ENCODE peak calls at places on chromosomes 4 and X, in five cellular contexts. P, M, J, Y and H are unnamed samples.

GRCh38 chr4:11698846-11699590 is 270.3 kb upstream of the HS3ST1 start:
- DNase-seq in P (no peak), M (no peak), J (no peak), Y (no peak), H (peak; percentile 98)

GRCh38 chr4:104395219-104395618 is 99.5 kb downstream of the CXXC4 start:
- DNase-seq in P (no peak), M (no peak), J (no peak), Y (no peak), H (no peak)

GRCh38 chr4:81376720-81377119 is 95.0 kb downstream of the RASGEF1B start:
- DNase-seq in P (no peak), M (no peak), J (no peak), Y (no peak), H (peak; percentile 5)

GRCh38 chr4:182140547-182140946 is 102.7 kb upstream of the TENM3 start:
- DNase-seq in P (no peak), M (no peak), J (no peak), Y (no peak), H (no peak)

GRCh38 chrX:130728208-130728607 is 174.8 kb downstream of the ENOX2 start:
- DNase-seq in P (no peak), M (no peak), J (no peak), Y (no peak), H (peak; percentile 37)

GRCh38 chr4:80016506-80016905 is 56.5 kb downstream of the ANTXR2 start:
- DNase-seq in P (no peak), M (no peak), J (peak; percentile 35), Y (no peak), H (no peak)

GRCh38 chr4:103904126-103904525 is 184.3 kb upstream of the TACR3 start:
- DNase-seq in P (no peak), M (no peak), J (no peak), Y (no peak), H (peak; percentile 33)

GRCh38 chrX:71606536-71607216 is 11.6 kb downstream of the CXCR3 start:
- DNase-seq in P (no peak), M (no peak), J (peak; percentile 22), Y (no peak), H (no peak)

GRCh38 chr4:47836655-47837581 is 949 bp downstream of the CORIN start:
- DNase-seq in P (peak; percentile 20), M (peak; percentile 87), J (peak; percentile 84), Y (peak; percentile 81), H (peak; percentile 67)

GRCh38 chrX:103626855-103627254 is 1.9 kb upstream of the TCEAL1 start:
- DNase-seq in P (no peak), M (no peak), J (no peak), Y (no peak), H (peak; percentile 83)

GRCh38 chrX:21493226-21493850 is 119.1 kb downstream of the CNKSR2 start:
- DNase-seq in P (no peak), M (no peak), J (no peak), Y (no peak), H (no peak)

GRCh38 chr4:180449395-180449956 is 1793.7 kb upstream of the TENM3 start:
- DNase-seq in P (no peak), M (peak; percentile 51), J (peak; percentile 48), Y (no peak), H (peak; percentile 0)

GRCh38 chrX:75582511-75582910 is 59.7 kb upstream of the ZDHHC15 start:
- DNase-seq in P (no peak), M (no peak), J (no peak), Y (no peak), H (no peak)

GRCh38 chr4:181701219-181701618 is 542.0 kb upstream of the TENM3 start:
- DNase-seq in P (no peak), M (no peak), J (no peak), Y (no peak), H (no peak)

GRCh38 chr4:31645211-31645610 is 925.0 kb downstream of the PCDH7 start:
- DNase-seq in P (no peak), M (no peak), J (no peak), Y (no peak), H (no peak)

GRCh38 chrX:134457708-134458107 is 2.3 kb upstream of the HPRT1 start:
- DNase-seq in P (no peak), M (no peak), J (no peak), Y (no peak), H (no peak)

GRCh38 chr4:147546341-147546740 is 65.4 kb downstream of the EDNRA start:
- DNase-seq in P (no peak), M (no peak), J (no peak), Y (no peak), H (peak; percentile 94)

GRCh38 chr4:1043658-1044468 is 32.4 kb downstream of the FGFRL1 start:
- DNase-seq in P (peak; percentile 98), M (peak; percentile 90), J (peak; percentile 100), Y (peak; percentile 73), H (peak; percentile 95)

GRCh38 chrX:15242899-15243555 is 26.9 kb downstream of the ASB9 start:
- DNase-seq in P (no peak), M (peak; percentile 36), J (peak; percentile 45), Y (no peak), H (peak; percentile 39)

GRCh38 chr4:81663368-81663767 is 191.7 kb upstream of the RASGEF1B start:
- DNase-seq in P (no peak), M (no peak), J (no peak), Y (no peak), H (no peak)

GRCh38 chr4:187294861-187295260 is 571.2 kb upstream of the FAT1 start:
- DNase-seq in P (no peak), M (no peak), J (no peak), Y (no peak), H (peak; percentile 89)

GRCh38 chr4:187333151-187333550 is 609.5 kb upstream of the FAT1 start:
- DNase-seq in P (no peak), M (no peak), J (no peak), Y (no peak), H (no peak)

GRCh38 chrX:149877636-149878035 is 3.3 kb upstream of the MAGEA8 start:
- DNase-seq in P (no peak), M (no peak), J (no peak), Y (no peak), H (peak; percentile 65)

GRCh38 chrX:63434206-63434605 is 83.1 kb upstream of the SPIN4 start:
- DNase-seq in P (no peak), M (peak; percentile 56), J (no peak), Y (no peak), H (no peak)

GRCh38 chr4:74039065-74039763 is 725 bp upstream of the CXCL3 start:
- DNase-seq in P (no peak), M (no peak), J (peak; percentile 25), Y (no peak), H (no peak)

GRCh38 chrX:5314148-5314547 is 914.5 kb downstream of the NLGN4X start:
- DNase-seq in P (no peak), M (no peak), J (no peak), Y (no peak), H (no peak)

GRCh38 chrX:39491548-39492297 is 606.0 kb downstream of the BCOR start:
- DNase-seq in P (no peak), M (no peak), J (peak; percentile 87), Y (no peak), H (no peak)

GRCh38 chr4:177051473-177052060 is 258.1 kb upstream of the NEIL3 start:
- DNase-seq in P (no peak), M (no peak), J (peak; percentile 61), Y (no peak), H (peak; percentile 54)

GRCh38 chr4:95209942-95210341 is 338.8 kb downstream of the UNC5C start:
- DNase-seq in P (no peak), M (no peak), J (no peak), Y (no peak), H (no peak)

GRCh38 chr4:95212692-95213091 is 336.1 kb downstream of the UNC5C start:
- DNase-seq in P (no peak), M (no peak), J (no peak), Y (no peak), H (no peak)

GRCh38 chr4:95216636-95217035 is 332.1 kb downstream of the UNC5C start:
- DNase-seq in P (no peak), M (no peak), J (no peak), Y (no peak), H (no peak)

GRCh38 chr4:95215991-95216605 is 332.7 kb downstream of the UNC5C start:
- DNase-seq in P (no peak), M (no peak), J (peak; percentile 63), Y (no peak), H (no peak)

GRCh38 chr4:95213361-95213760 is 335.4 kb downstream of the UNC5C start:
- DNase-seq in P (no peak), M (no peak), J (no peak), Y (no peak), H (no peak)
- TF ChIP-seq CTCF in P (no peak), M (no peak), J (no peak), Y (no peak), H (no peak)

DNA sequence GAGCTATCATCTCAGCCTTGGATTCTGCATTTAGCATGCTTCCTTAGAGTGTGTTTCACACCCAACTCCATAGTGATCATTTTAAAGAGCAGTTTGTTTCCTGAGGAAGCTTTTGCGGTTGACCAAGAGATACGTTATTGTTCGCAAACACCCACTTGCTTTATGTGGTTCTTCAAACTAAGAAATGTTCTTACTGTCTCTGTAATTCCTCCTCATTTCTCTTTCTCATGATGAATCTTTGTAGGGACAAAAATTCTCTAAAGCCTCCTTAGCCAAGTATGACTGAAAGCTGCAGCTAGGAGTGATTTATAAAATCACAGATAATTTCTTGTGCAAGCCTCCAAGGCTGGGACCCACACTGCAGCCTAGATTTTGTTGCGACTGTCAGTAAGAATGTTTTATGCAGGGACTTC is 10.0 kb downstream of the TNIP3 start:
- DNase-seq in P (no peak), M (no peak), J (peak; percentile 80), Y (no peak), H (no peak)
- TF ChIP-seq CTCF in P (no peak), M (no peak), J (no peak), Y (no peak), H (no peak)

DNA sequence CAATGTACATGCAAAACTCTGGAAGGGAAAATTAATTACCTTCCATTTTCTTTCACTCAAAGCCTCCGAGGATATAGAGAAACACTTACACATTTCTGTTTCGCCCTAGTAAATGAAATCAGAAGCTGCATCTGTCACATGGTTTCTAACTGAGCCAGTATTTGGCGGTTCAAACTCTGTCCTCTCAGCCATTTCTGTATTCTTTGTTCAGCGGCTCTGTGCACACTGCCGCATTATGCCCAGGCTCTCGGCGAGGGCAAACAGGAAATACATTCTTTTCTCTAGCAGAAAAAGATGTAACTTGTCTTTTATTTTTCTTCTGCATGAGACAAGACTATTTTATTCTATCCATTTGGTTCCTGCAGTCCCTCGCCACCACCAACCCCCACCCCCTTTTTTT is 71.4 kb upstream of the GPM6B start:
- DNase-seq in P (no peak), M (no peak), J (no peak), Y (no peak), H (no peak)
- TF ChIP-seq CTCF in P (no peak), M (no peak), J (no peak), Y (no peak), H (no peak)

DNA sequence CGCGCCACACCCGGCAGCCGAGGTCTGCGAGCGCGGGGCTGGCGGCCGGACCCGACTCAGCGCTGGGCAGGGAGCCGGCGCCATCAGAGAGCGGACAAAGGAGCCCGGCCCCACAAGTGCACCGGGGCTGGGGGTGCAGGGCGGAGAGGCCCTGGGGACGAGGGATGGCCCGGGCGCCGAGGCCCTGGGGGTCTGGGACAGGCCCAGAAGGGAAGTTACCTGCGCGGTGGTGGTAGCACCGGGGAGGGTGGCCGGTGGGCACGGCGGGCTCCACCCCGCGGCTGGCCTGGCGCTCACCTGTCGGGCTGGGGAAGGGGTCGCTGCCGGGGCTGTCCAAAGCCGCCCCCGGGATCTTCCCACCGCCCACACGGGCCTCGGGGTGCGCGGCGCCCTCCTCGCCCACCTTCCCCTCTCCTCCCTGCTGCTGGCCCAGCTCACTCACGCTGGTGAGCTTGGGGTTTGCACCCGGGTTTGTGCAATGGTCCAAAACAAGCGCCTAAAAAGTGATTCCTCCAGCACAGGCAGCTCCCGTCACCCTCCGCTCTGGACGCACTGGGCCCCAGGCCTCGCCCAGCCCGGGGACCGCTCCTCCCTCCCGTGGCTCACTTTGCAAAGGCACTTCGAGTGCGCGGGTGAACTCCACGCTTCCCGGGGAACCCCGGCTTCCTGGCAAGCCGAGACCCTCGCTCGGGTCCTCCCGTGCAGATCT is at the start of gene CTPS2:
- DNase-seq in P (no peak), M (peak; percentile 65), J (peak; percentile 71), Y (peak; percentile 71), H (peak; percentile 28)
- TF ChIP-seq CTCF in P (no peak), M (no peak), J (no peak), Y (no peak), H (no peak)